ENCODE peak calls at places on chromosome 12, in seven cellular contexts. V is sigmoid colon, N is IMR-90, F is heart left ventricle, Y is body of pancreas, H is A549, D is testis. E is an unnamed sample. For H3K4me1, the result is how much of the 10 kb centered on the place peaks cover.

GRCh38 chr12:30286345-30286926 is 409.2 kb downstream of the IPO8 start:
- DNase-seq in V (no peak), N (peak), F (no peak), Y (no peak), H (peak), D (peak), E (no peak)

GRCh38 chr12:3772380-3772779 is 19.5 kb upstream of the CRACR2A start:
- DNase-seq in V (no peak), N (no peak), F (no peak), Y (no peak), H (no peak), D (no peak), E (no peak)

GRCh38 chr12:130620281-130620680 is 95.8 kb downstream of the RIMBP2 start:
- DNase-seq in V (peak), N (no peak), F (no peak), Y (no peak), H (no peak), D (no peak), E (no peak)

GRCh38 chr12:132570635-132571034 is 39.7 kb downstream of the LRCOL1 start:
- DNase-seq in V (no peak), N (no peak), F (no peak), Y (no peak), H (no peak), D (no peak), E (no peak)

GRCh38 chr12:30461011-30461670 is 234.5 kb downstream of the IPO8 start:
- DNase-seq in V (no peak), N (no peak), F (no peak), Y (no peak), H (no peak), D (no peak), E (no peak)

GRCh38 chr12:11727133-11727664 is 77.7 kb downstream of the ETV6 start:
- DNase-seq in V (no peak), N (no peak), F (no peak), Y (no peak), H (no peak), D (no peak), E (no peak)

GRCh38 chr12:52210186-52210924 is 18.5 kb upstream of the KRT80 start:
- DNase-seq in V (peak), N (peak), F (no peak), Y (no peak), H (no peak), D (no peak), E (peak)

GRCh38 chr12:39043425-39043824 is 138.0 kb upstream of the CPNE8 start:
- DNase-seq in V (no peak), N (no peak), F (no peak), Y (no peak), H (no peak), D (no peak), E (no peak)

GRCh38 chr12:62263956-62264355 is 3.8 kb downstream of the USP15 start:
- DNase-seq in V (no peak), N (no peak), F (no peak), Y (no peak), H (no peak), D (no peak), E (no peak)

GRCh38 chr12:66188584-66189475 is at the start of gene IRAK3:
- DNase-seq in V (peak), N (peak), F (peak), Y (peak), H (no peak), D (peak), E (peak)

GRCh38 chr12:130455161-130455560 is 117.5 kb downstream of the PIWIL1 start:
- DNase-seq in V (no peak), N (no peak), F (no peak), Y (no peak), H (no peak), D (no peak), E (no peak)

GRCh38 chr12:59486827-59487226 is 109.0 kb upstream of the SLC16A7 start:
- DNase-seq in V (no peak), N (no peak), F (no peak), Y (no peak), H (no peak), D (no peak), E (no peak)

GRCh38 chr12:24595652-24596235 is 353.2 kb downstream of the BCAT1 start:
- DNase-seq in V (no peak), N (peak), F (no peak), Y (no peak), H (no peak), D (no peak), E (no peak)

GRCh38 chr12:98745578-98746391 is 100.7 kb downstream of the APAF1 start:
- DNase-seq in V (no peak), N (peak), F (no peak), Y (no peak), H (no peak), D (peak), E (peak)

GRCh38 chr12:109760930-109761630 is 47.5 kb downstream of the FAM222A start:
- DNase-seq in V (peak), N (no peak), F (no peak), Y (peak), H (no peak), D (no peak), E (no peak)

GRCh38 chr12:116194935-116195431 is 82.5 kb downstream of the MED13L start:
- DNase-seq in V (no peak), N (no peak), F (no peak), Y (no peak), H (no peak), D (no peak), E (no peak)

GRCh38 chr12:130715150-130715995 is 726 bp downstream of the RIMBP2 start:
- DNase-seq in V (peak), N (no peak), F (no peak), Y (no peak), H (no peak), D (peak), E (peak)

GRCh38 chr12:110001596-110001995 is 2.4 kb downstream of the ANKRD13A start:
- DNase-seq in V (no peak), N (peak), F (no peak), Y (no peak), H (no peak), D (no peak), E (no peak)

GRCh38 chr12:46154221-46154975 is 114.4 kb downstream of the SLC38A1 start:
- DNase-seq in V (no peak), N (peak), F (no peak), Y (no peak), H (peak), D (no peak), E (no peak)

GRCh38 chr12:10557766-10558165 is 52.1 kb downstream of the EIF2S3B start:
- DNase-seq in V (no peak), N (no peak), F (no peak), Y (no peak), H (no peak), D (no peak), E (no peak)

GRCh38 chr12:2483713-2484112 is 311.1 kb upstream of the FKBP4 start:
- DNase-seq in V (no peak), N (no peak), F (no peak), Y (no peak), H (no peak), D (no peak), E (no peak)

GRCh38 chr12:4140607-4141301 is 132.8 kb upstream of the CCND2 start:
- DNase-seq in V (no peak), N (no peak), F (no peak), Y (no peak), H (no peak), D (no peak), E (no peak)

GRCh38 chr12:1870998-1871917 is 47.2 kb downstream of the CACNA2D4 start:
- DNase-seq in V (no peak), N (no peak), F (no peak), Y (no peak), H (no peak), D (no peak), E (no peak)

GRCh38 chr12:119594399-119594730 is 791 bp downstream of the TMEM233 start:
- DNase-seq in V (no peak), N (no peak), F (no peak), Y (no peak), H (no peak), D (no peak), E (no peak)

GRCh38 chr12:124720687-124721500 is 142.8 kb downstream of the SCARB1 start:
- DNase-seq in V (peak), N (peak), F (peak), Y (peak), H (no peak), D (peak), E (peak)

GRCh38 chr12:127162307-127162706 is 1104.7 kb upstream of the TMEM132C start:
- DNase-seq in V (no peak), N (no peak), F (no peak), Y (no peak), H (no peak), D (peak), E (no peak)

GRCh38 chr12:107372229-107372658 is 278.9 kb upstream of the CRY1 start:
- DNase-seq in V (no peak), N (peak), F (no peak), Y (no peak), H (no peak), D (no peak), E (no peak)

GRCh38 chr12:62158416-62159360 is 101.5 kb upstream of the USP15 start:
- DNase-seq in V (no peak), N (no peak), F (no peak), Y (no peak), H (no peak), D (no peak), E (no peak)

GRCh38 chr12:31752450-31752849 is 23.6 kb upstream of the AMN1 start:
- DNase-seq in V (no peak), N (no peak), F (peak), Y (no peak), H (no peak), D (no peak), E (no peak)

GRCh38 chr12:109421355-109422087 is 55.6 kb downstream of the KCTD10 start:
- DNase-seq in V (no peak), N (peak), F (no peak), Y (no peak), H (no peak), D (no peak), E (no peak)

GRCh38 chr12:92608418-92609091 is 94.2 kb upstream of the PLEKHG7 start:
- DNase-seq in V (no peak), N (peak), F (no peak), Y (no peak), H (peak), D (no peak), E (no peak)

GRCh38 chr12:91778938-91779400 is 366.7 kb downstream of the BTG1 start:
- DNase-seq in V (peak), N (peak), F (peak), Y (no peak), H (peak), D (no peak), E (peak)

GRCh38 chr12:92561543-92561899 is 141.3 kb upstream of the PLEKHG7 start:
- DNase-seq in V (peak), N (peak), F (peak), Y (peak), H (no peak), D (peak), E (peak)

GRCh38 chr12:127260959-127261358 is 1006.0 kb upstream of the TMEM132C start:
- DNase-seq in V (no peak), N (peak), F (no peak), Y (no peak), H (no peak), D (no peak), E (no peak)

GRCh38 chr12:110688446-110689001 is 391 bp downstream of the HVCN1 start:
- DNase-seq in V (no peak), N (no peak), F (no peak), Y (no peak), H (no peak), D (no peak), E (no peak)

GRCh38 chr12:7935773-7936581 is at the start of gene SLC2A3:
- DNase-seq in V (peak), N (peak), F (peak), Y (no peak), H (peak), D (peak), E (peak)

GRCh38 chr12:92927055-92927435 is 2.0 kb downstream of the EEA1 start:
- DNase-seq in V (no peak), N (peak), F (no peak), Y (no peak), H (no peak), D (no peak), E (no peak)

GRCh38 chr12:41188841-41189394 is 798 bp downstream of the PDZRN4 start:
- DNase-seq in V (no peak), N (no peak), F (no peak), Y (no peak), H (no peak), D (peak), E (no peak)
- H3K4me3 ChIP-seq in V (peak), N (no peak), F (no peak), Y (no peak), H (peak), D (peak), E (peak)

DNA sequence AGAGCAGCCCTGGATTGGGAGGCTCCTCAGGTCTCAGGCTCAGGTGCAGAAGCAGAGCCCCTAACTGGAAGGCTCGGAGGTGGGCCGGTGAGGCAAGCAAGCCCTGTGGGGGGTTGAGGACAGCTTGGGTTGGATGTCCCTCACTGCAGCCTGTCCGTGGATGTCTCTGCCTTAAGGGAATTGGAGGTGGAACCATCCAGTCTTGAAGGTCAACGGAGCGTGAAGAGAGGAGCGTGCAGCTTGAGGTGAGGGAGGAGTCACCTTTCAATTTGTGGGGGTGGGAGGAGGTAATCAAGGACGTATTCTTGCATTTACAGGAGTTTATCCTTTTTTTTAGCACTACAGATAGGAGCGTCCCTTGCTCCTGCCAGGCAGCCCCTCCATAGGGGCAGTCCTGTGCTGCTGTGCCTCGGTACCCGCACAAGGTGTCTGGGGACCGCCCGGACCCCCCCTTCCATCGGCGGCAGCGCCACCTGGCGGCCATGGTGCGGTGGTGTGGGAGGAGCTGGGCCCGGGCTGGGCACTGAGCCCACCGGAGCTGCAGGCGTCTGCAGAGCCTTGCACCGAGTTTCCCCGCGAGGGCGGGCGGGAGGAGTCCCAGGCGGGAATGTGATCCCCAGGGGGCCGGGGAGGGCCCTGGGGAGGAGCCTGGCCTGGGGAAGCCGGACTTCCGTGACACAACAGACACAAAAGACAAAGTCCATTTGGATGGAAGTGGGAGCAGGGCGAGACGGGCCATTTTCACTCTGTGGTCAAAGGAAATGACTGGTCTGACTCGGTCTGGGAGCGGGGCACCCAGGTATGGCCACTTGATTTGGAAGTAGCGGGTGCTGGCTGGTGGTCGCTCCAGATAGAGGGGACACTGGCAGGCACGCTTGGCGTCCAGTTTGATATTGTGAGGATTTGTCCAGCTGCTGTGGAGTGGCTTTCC is 884 bp downstream of the DNAJC22 start:
- DNase-seq in V (peak), N (peak), F (peak), Y (peak), H (peak), D (peak), E (peak)
- TF ChIP-seq POLR2A in V (no peak), N (peak), F (no peak), Y (peak), H (peak), D (no peak), E (no peak)

GRCh38 chr12:6225630-6226001 is 25.4 kb downstream of the CD9 start:
- DNase-seq in V (no peak), N (no peak), F (no peak), Y (no peak), H (no peak), D (no peak), E (no peak)

GRCh38 chr12:6226002-6226700 is 26.0 kb downstream of the CD9 start:
- DNase-seq in V (peak), N (peak), F (peak), Y (no peak), H (no peak), D (peak), E (peak)

GRCh38 chr12:6223545-6223944 is 23.3 kb downstream of the CD9 start:
- DNase-seq in V (no peak), N (no peak), F (no peak), Y (no peak), H (no peak), D (no peak), E (no peak)

GRCh38 chr12:6226701-6227096 is 26.5 kb downstream of the CD9 start:
- DNase-seq in V (peak), N (no peak), F (peak), Y (no peak), H (no peak), D (no peak), E (peak)

DNA sequence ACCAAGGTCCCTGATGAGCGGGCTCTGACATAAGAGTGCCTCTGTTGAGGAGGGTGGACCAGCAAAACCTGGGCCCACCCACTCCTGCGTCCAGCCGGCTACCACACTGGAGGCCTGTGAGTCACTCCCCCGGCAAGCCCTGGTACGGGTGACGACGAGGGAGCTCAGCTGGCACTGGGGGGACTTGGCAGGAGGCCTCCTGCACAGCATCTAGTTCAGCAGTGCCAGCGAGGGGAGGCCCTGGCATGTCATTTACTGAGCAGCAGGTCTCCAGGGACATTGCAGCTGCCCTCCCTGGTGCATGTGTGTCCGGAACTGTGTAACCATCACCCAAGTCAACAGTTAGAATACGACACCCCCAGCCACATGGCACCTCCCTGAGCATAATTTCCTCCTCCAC is 24.4 kb downstream of the CD9 start:
- DNase-seq in V (peak), N (no peak), F (peak), Y (no peak), H (no peak), D (no peak), E (peak)
- H3K4me1 ChIP-seq in V (half or more), N (under half), F (half or more), Y (under half), H (under half), D (under half), E (under half)

GRCh38 chr12:67911789-67912188 is 77.5 kb upstream of the IFNG-AS1 start:
- DNase-seq in V (no peak), N (no peak), F (no peak), Y (no peak), H (no peak), D (no peak), E (no peak)
- H3K4me3 ChIP-seq in V (no peak), N (no peak), F (no peak), Y (no peak), H (no peak), D (no peak), E (no peak)

DNA sequence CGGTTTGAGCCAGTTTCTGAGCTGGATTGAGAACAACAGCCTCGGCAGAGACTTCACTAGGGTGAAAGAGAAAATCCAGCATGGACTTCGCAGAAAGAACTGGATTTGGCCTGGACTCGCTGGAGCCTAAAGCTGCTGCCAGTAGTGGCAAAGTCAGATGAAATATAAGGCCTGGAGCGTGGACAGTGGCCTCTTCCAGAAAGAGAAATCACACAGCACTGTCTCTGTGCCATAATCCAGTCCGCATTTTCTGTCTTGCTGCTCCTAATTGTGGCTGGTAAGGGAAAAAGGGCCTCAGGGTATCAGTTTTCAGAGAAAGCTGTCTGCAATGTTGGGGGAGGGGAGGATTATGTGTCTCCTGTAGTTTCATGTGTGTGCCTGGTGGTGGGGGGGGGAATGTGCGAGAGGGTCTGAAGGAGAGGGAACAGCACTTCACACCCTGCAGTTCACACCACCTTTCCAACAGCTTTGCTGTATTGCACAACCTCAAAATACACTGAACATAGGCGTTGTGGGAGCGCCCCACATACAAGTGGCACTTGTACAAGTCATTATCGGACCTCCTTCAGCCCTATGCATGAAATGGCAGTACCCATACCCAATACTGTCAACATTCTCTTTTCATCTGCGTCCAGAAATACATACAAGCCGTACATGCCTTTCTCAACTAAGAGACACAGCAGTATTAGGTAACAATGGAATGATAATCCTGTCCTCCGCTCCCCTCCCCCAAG is 107.6 kb upstream of the ATF7IP start:
- DNase-seq in V (peak), N (peak), F (peak), Y (peak), H (peak), D (peak), E (peak)
- TF ChIP-seq POLR2A in V (no peak), N (no peak), F (peak), Y (no peak), H (no peak), D (no peak), E (peak)

GRCh38 chr12:53754196-53754595 is 2.4 kb upstream of the CISTR start:
- DNase-seq in V (no peak), N (no peak), F (no peak), Y (no peak), H (no peak), D (no peak), E (no peak)

GRCh38 chr12:53755451-53756290 is 3.9 kb upstream of the CISTR start:
- DNase-seq in V (no peak), N (no peak), F (no peak), Y (no peak), H (no peak), D (no peak), E (no peak)

GRCh38 chr12:53752651-53753050 is 872 bp upstream of the CISTR start:
- DNase-seq in V (no peak), N (no peak), F (no peak), Y (no peak), H (no peak), D (no peak), E (no peak)

GRCh38 chr12:53756300-53757094 is 4.7 kb upstream of the CISTR start:
- DNase-seq in V (no peak), N (no peak), F (no peak), Y (no peak), H (no peak), D (no peak), E (no peak)

DNA sequence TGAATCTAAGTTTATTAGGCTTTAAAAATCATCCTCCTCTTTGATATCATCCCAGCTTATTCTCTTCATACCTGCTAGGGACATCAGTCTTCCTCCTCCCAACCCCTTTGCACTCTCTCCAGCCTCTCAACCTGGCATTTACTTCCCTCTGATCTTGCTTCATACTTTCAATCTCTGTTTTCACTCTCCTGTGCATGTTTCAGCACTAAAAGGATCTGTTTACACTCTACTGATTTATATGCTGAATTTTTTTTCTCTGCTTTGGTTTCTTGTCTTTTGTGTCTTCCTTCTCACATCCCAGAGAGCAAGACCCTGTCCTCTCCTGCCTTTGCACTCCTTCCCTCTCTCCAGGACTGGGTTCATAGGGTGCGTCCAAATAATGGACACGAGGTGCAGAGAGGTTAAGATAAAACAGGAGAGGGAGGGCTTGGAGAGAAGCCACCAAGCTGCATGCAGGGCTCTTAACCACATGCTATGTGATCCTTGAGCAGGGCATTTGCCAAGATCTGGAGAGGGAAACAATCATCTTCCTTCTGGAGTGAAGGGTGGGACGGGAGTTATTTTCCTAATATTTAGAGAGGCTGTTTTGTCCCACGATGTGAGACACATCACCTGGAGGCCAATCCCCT is 3.0 kb upstream of the CISTR start:
- DNase-seq in V (no peak), N (peak), F (no peak), Y (no peak), H (no peak), D (no peak), E (no peak)
- H3K4me1 ChIP-seq in V (half or more), N (under half), F (under half), Y (under half), H (under half), D (under half), E (under half)